ENCODE peak calls at places on chromosomes 13 and 19, in eight cellular contexts. U is A549, R is lower leg skin, O is esophagus squamous epithelium, V is uterus, Q is K562, X is heart left ventricle, A is ovary. C is an unnamed sample.

GRCh38 chr13:27921961-27922910 is 2.4 kb downstream of the PDX1 start:
- DNase-seq in A (no peak), O (no peak), X (no peak), V (no peak), U (no peak), R (no peak), Q (no peak), C (peak)

GRCh38 chr13:42129033-42129432 is 80.6 kb downstream of the DGKH start:
- DNase-seq in A (no peak), V (no peak), U (no peak), X (no peak), Q (no peak), O (no peak), R (no peak), C (no peak)

GRCh38 chr13:53126803-53127202 is 98.2 kb downstream of the OLFM4 start:
- DNase-seq in U (no peak), X (no peak), Q (no peak), V (peak), O (no peak), A (peak), R (no peak), C (no peak)

GRCh38 chr19:1566392-1567115 is 1.6 kb downstream of the MEX3D start:
- DNase-seq in O (no peak), U (peak), X (no peak), Q (peak), R (peak), A (peak), V (peak), C (no peak)

GRCh38 chr13:99605417-99606321 is 104.4 kb downstream of the TM9SF2 start:
- DNase-seq in O (no peak), R (peak), A (peak), U (peak), Q (peak), V (peak), X (no peak), C (peak)

GRCh38 chr13:27383104-27383921 is 41.1 kb upstream of the GTF3A start:
- DNase-seq in A (no peak), V (no peak), U (no peak), R (no peak), Q (no peak), X (no peak), O (no peak), C (no peak)

GRCh38 chr19:38394488-38394887 is 6.0 kb downstream of the SPRED3 start:
- DNase-seq in U (no peak), V (no peak), O (no peak), R (no peak), X (no peak), Q (no peak), A (no peak), C (no peak)

GRCh38 chr13:32415019-32415418 is 12.9 kb downstream of the N4BP2L1 start:
- DNase-seq in Q (peak), R (no peak), V (no peak), X (no peak), A (no peak), O (no peak), U (peak), C (peak)

GRCh38 chr13:40640845-40641458 is 25.5 kb downstream of the FOXO1 start:
- DNase-seq in V (no peak), X (no peak), U (no peak), Q (no peak), O (no peak), R (no peak), A (no peak), C (peak)

GRCh38 chr19:32971012-32971595 is 654 bp downstream of the CEP89 start:
- DNase-seq in V (no peak), O (no peak), R (no peak), U (no peak), Q (no peak), X (no peak), A (no peak), C (no peak)

GRCh38 chr13:28447206-28447605 is 47.7 kb downstream of the FLT1 start:
- DNase-seq in V (no peak), A (no peak), X (no peak), R (no peak), O (no peak), U (no peak), Q (no peak), C (no peak)

GRCh38 chr13:43054803-43055802 is 31.7 kb downstream of the DNAJC15 start:
- DNase-seq in V (peak), A (no peak), O (no peak), R (no peak), U (no peak), Q (no peak), X (no peak), C (no peak)

GRCh38 chr13:43935878-43936277 is 56.2 kb downstream of the LACC1 start:
- DNase-seq in Q (no peak), V (no peak), X (no peak), O (no peak), R (no peak), A (no peak), U (no peak), C (no peak)

GRCh38 chr19:54415901-54416621 is 797 bp downstream of the TTYH1 start:
- DNase-seq in Q (no peak), X (no peak), R (no peak), O (no peak), A (no peak), U (no peak), V (no peak), C (no peak)

GRCh38 chr13:59425211-59425721 is 738.5 kb downstream of the DIAPH3 start:
- DNase-seq in X (no peak), R (no peak), Q (no peak), U (no peak), V (no peak), A (no peak), O (no peak), C (no peak)

GRCh38 chr19:31109626-31110025 is 239.6 kb downstream of the TSHZ3 start:
- DNase-seq in X (no peak), U (no peak), V (no peak), R (no peak), O (no peak), A (no peak), Q (no peak), C (no peak)

GRCh38 chr19:32519023-32519422 is 62.0 kb upstream of the PDCD5 start:
- DNase-seq in V (no peak), A (no peak), X (no peak), R (no peak), O (no peak), U (no peak), Q (no peak), C (peak)

GRCh38 chr13:105177265-105177900 is 1358.1 kb downstream of the EFNB2 start:
- DNase-seq in V (no peak), X (no peak), A (no peak), Q (no peak), U (no peak), R (no peak), O (no peak), C (peak)

GRCh38 chr13:91714726-91715334 is 316.4 kb downstream of the GPC5 start:
- DNase-seq in U (no peak), V (no peak), Q (no peak), A (no peak), O (no peak), R (no peak), X (no peak), C (no peak)

GRCh38 chr19:22030680-22031079 is 19.9 kb upstream of the ZNF208 start:
- DNase-seq in U (no peak), Q (no peak), O (no peak), V (no peak), R (no peak), X (no peak), A (no peak), C (no peak)

GRCh38 chr19:35006342-35006998 is 6.3 kb downstream of the GRAMD1A start:
- DNase-seq in V (no peak), A (no peak), O (no peak), R (no peak), X (no peak), U (peak), Q (no peak), C (no peak)

GRCh38 chr13:113759525-113760137 is 605 bp downstream of the TMEM255B start:
- DNase-seq in U (peak), R (peak), O (no peak), X (peak), V (peak), Q (no peak), A (peak), C (no peak)
- H3K4me3 ChIP-seq in U (peak), R (peak), O (peak), X (peak), V (peak), Q (peak), A (peak), C (peak)

DNA sequence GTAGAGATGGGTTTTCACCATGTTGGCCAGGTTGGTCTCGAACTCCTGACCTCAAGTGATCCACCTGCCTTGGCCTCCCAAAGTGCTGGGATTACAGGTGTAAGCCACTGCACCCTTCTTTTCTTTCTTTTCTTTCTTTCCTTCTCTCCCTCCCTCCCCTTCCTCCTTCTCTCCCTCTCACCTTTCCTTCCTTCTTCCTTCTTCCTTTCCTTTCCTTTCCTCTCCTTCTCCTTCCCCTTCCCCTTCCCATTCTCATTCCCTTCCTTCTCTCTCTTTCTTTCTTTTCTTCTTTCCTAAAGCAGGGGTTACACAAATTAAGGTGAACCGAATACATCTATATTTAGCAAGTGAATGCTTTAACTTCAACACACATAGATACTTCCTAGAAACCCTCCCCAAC is 58.0 kb upstream of the URI1 start:
- DNase-seq in A (no peak), X (no peak), R (no peak), U (no peak), O (no peak), Q (no peak), V (no peak), C (no peak)
- TF ChIP-seq POLR2A in A (no peak), X (no peak), R (no peak), U (no peak), O (no peak), Q (no peak), V (no peak), C (no peak)

DNA sequence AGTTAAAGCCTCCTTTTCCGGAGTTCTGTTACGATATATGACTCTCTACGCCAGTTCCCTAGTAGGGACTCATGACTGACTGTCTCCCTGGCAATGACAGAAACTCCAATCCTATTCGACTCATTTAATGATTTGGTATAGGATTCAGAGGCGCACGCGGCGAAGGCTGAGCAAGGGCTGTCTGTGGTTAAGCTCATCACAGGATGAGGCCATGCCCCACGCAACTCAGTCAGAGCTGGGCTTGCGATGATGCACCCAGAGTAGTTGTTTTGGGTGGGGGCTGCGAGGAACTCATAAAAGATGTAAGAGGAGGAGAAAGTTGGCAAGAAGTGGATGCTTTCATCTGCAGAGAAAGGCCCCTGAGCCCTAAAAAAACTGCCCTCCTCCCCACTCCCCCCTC is 468 bp upstream of the SERTM1 start:
- DNase-seq in U (no peak), V (no peak), A (no peak), Q (no peak), O (no peak), X (no peak), R (no peak), C (no peak)
- H3K4me3 ChIP-seq in U (no peak), V (peak), A (peak), Q (no peak), O (no peak), X (peak), R (no peak), C (no peak)

GRCh38 chr19:50804420-50805272 is 14.4 kb downstream of the ACP4 start:
- DNase-seq in Q (peak), A (peak), U (peak), O (peak), X (peak), V (peak), R (peak), C (peak)
- TF ChIP-seq POLR2A in Q (peak), A (peak), U (peak), O (no peak), X (no peak), V (peak), R (no peak), C (peak)

C was measured in NB4.